ENCODE peak calls at places on chromosomes 5 and 9, in seven cellular contexts. One of them, this sample, is unnamed.

GRCh38 chr5:151707566-151707965 is 20.9 kb upstream of the SPARC start:
- DNase-seq in left lung: no peak
- DNase-seq in fibroblast of lung: peak; percentile 19
- DNase-seq in endodermal cell: no peak
- DNase-seq in kidney: no peak
- DNase-seq in uterus: no peak
- DNase-seq in left ventricle myocardium inferior: no peak
- DNase-seq in this sample: no peak

GRCh38 chr9:128098936-128099931 is 28.3 kb downstream of the PTGES2 start:
- DNase-seq in left lung: no peak
- DNase-seq in endodermal cell: no peak
- DNase-seq in kidney: peak; percentile 85
- DNase-seq in fibroblast of lung: peak; percentile 18
- DNase-seq in uterus: no peak
- DNase-seq in left ventricle myocardium inferior: no peak
- DNase-seq in this sample: peak; percentile 55

GRCh38 chr9:106019017-106019692 is 324.8 kb downstream of the TMEM38B start:
- DNase-seq in left ventricle myocardium inferior: no peak
- DNase-seq in endodermal cell: no peak
- DNase-seq in kidney: no peak
- DNase-seq in left lung: no peak
- DNase-seq in uterus: no peak
- DNase-seq in fibroblast of lung: no peak
- DNase-seq in this sample: no peak

GRCh38 chr9:127979333-127980055 is 1.3 kb downstream of the EEIG1 start:
- DNase-seq in left ventricle myocardium inferior: peak; percentile 57
- DNase-seq in endodermal cell: peak; percentile 83
- DNase-seq in kidney: peak; percentile 87
- DNase-seq in left lung: no peak
- DNase-seq in uterus: peak; percentile 61
- DNase-seq in fibroblast of lung: peak; percentile 49
- DNase-seq in this sample: peak; percentile 68

GRCh38 chr9:103183569-103184191 is 188.5 kb downstream of the CYLC2 start:
- DNase-seq in uterus: no peak
- DNase-seq in left ventricle myocardium inferior: no peak
- DNase-seq in fibroblast of lung: no peak
- DNase-seq in left lung: no peak
- DNase-seq in endodermal cell: no peak
- DNase-seq in kidney: no peak
- DNase-seq in this sample: no peak

GRCh38 chr5:162128117-162128516 is 60.5 kb downstream of the GABRG2 start:
- DNase-seq in left lung: no peak
- DNase-seq in fibroblast of lung: no peak
- DNase-seq in endodermal cell: peak; percentile 84
- DNase-seq in kidney: no peak
- DNase-seq in uterus: no peak
- DNase-seq in left ventricle myocardium inferior: no peak
- DNase-seq in this sample: no peak

GRCh38 chr9:111895996-111896941 is at the start of gene UGCG:
- DNase-seq in left ventricle myocardium inferior: peak; percentile 90
- DNase-seq in uterus: peak; percentile 82
- DNase-seq in left lung: peak; percentile 92
- DNase-seq in kidney: peak; percentile 97
- DNase-seq in endodermal cell: peak; percentile 94
- DNase-seq in fibroblast of lung: peak; percentile 87
- DNase-seq in this sample: peak; percentile 91

GRCh38 chr5:96629774-96630173 is 32.4 kb upstream of the CAST start:
- DNase-seq in fibroblast of lung: peak; percentile 80
- DNase-seq in uterus: no peak
- DNase-seq in kidney: no peak
- DNase-seq in left lung: peak; percentile 44
- DNase-seq in left ventricle myocardium inferior: no peak
- DNase-seq in endodermal cell: no peak
- DNase-seq in this sample: no peak

GRCh38 chr5:76257897-76258296 is 145.2 kb upstream of the IQGAP2 start:
- DNase-seq in fibroblast of lung: no peak
- DNase-seq in left lung: no peak
- DNase-seq in uterus: no peak
- DNase-seq in left ventricle myocardium inferior: no peak
- DNase-seq in kidney: no peak
- DNase-seq in endodermal cell: no peak
- DNase-seq in this sample: no peak

GRCh38 chr9:134189475-134190231 is 25.3 kb upstream of the RNU6ATAC start:
- DNase-seq in endodermal cell: peak; percentile 49
- DNase-seq in kidney: peak; percentile 75
- DNase-seq in fibroblast of lung: no peak
- DNase-seq in left ventricle myocardium inferior: no peak
- DNase-seq in uterus: no peak
- DNase-seq in left lung: peak; percentile 24
- DNase-seq in this sample: no peak

GRCh38 chr9:69176446-69177135 is 2.5 kb downstream of the TJP2 start:
- DNase-seq in kidney: no peak
- DNase-seq in endodermal cell: no peak
- DNase-seq in fibroblast of lung: peak; percentile 38
- DNase-seq in uterus: no peak
- DNase-seq in left lung: no peak
- DNase-seq in left ventricle myocardium inferior: no peak
- DNase-seq in this sample: no peak
- H3K4me1 ChIP-seq in kidney: peaks cover 27% of the 10 kb centered on the region
- H3K4me1 ChIP-seq in endodermal cell: peaks cover 13% of the 10 kb centered on the region
- H3K4me1 ChIP-seq in fibroblast of lung: peaks cover 16% of the 10 kb centered on the region
- H3K4me1 ChIP-seq in uterus: peaks cover 6% of the 10 kb centered on the region
- H3K4me1 ChIP-seq in left lung: peaks cover 89% of the 10 kb centered on the region
- H3K4me1 ChIP-seq in left ventricle myocardium inferior: peaks cover 96% of the 10 kb centered on the region
- H3K4me1 ChIP-seq in this sample: peaks cover 8% of the 10 kb centered on the region

GRCh38 chr9:78505546-78505945 is 208.6 kb downstream of the PSAT1 start:
- DNase-seq in endodermal cell: no peak
- DNase-seq in left lung: no peak
- DNase-seq in kidney: no peak
- DNase-seq in uterus: no peak
- DNase-seq in left ventricle myocardium inferior: no peak
- DNase-seq in fibroblast of lung: no peak
- DNase-seq in this sample: no peak
- TF ChIP-seq CTCF in endodermal cell: no peak
- TF ChIP-seq CTCF in left lung: no peak
- TF ChIP-seq CTCF in kidney: no peak
- TF ChIP-seq CTCF in uterus: no peak
- TF ChIP-seq CTCF in left ventricle myocardium inferior: no peak
- TF ChIP-seq CTCF in fibroblast of lung: no peak
- TF ChIP-seq CTCF in this sample: no peak

GRCh38 chr9:136239963-136240330 is 5.7 kb downstream of the QSOX2 start:
- DNase-seq in fibroblast of lung: no peak
- DNase-seq in left lung: no peak
- DNase-seq in endodermal cell: no peak
- DNase-seq in left ventricle myocardium inferior: no peak
- DNase-seq in kidney: no peak
- DNase-seq in uterus: no peak
- DNase-seq in this sample: no peak

GRCh38 chr9:136242908-136243525 is 2.6 kb downstream of the QSOX2 start:
- DNase-seq in left ventricle myocardium inferior: no peak
- DNase-seq in fibroblast of lung: peak; percentile 10
- DNase-seq in left lung: no peak
- DNase-seq in kidney: no peak
- DNase-seq in uterus: no peak
- DNase-seq in endodermal cell: no peak
- DNase-seq in this sample: no peak

GRCh38 chr9:136240941-136241340 is 4.7 kb downstream of the QSOX2 start:
- DNase-seq in kidney: no peak
- DNase-seq in left ventricle myocardium inferior: no peak
- DNase-seq in endodermal cell: no peak
- DNase-seq in left lung: no peak
- DNase-seq in uterus: no peak
- DNase-seq in fibroblast of lung: no peak
- DNase-seq in this sample: no peak

GRCh38 chr9:136242248-136242647 is 3.4 kb downstream of the QSOX2 start:
- DNase-seq in fibroblast of lung: no peak
- DNase-seq in left lung: no peak
- DNase-seq in left ventricle myocardium inferior: no peak
- DNase-seq in kidney: no peak
- DNase-seq in endodermal cell: no peak
- DNase-seq in uterus: no peak
- DNase-seq in this sample: no peak

DNA sequence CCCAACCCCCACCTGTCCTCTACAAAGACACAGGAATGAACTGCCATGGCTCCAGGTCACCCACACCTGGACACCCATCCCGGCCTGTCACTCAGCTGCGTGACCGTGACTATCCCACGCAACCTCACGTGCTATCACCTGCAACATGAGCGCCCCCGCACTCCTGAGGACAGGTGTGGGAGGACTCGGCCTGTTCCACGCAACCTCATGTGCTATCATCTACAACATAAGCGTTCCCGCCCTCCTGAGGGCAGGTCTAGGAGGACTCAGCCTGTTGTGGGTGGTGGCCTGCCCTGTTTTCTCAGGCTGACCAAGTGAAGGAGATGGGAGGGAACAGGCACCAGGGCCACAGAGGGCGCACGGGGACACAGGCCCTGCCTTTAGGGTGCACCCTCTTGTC is 4.1 kb downstream of the QSOX2 start:
- DNase-seq in fibroblast of lung: no peak
- DNase-seq in kidney: no peak
- DNase-seq in uterus: no peak
- DNase-seq in endodermal cell: no peak
- DNase-seq in left ventricle myocardium inferior: no peak
- DNase-seq in left lung: no peak
- DNase-seq in this sample: no peak
- H3K4me1 ChIP-seq in fibroblast of lung: peaks cover 4% of the 10 kb centered on the region
- H3K4me1 ChIP-seq in kidney: peaks cover 12% of the 10 kb centered on the region
- H3K4me1 ChIP-seq in uterus: peaks cover 11% of the 10 kb centered on the region
- H3K4me1 ChIP-seq in endodermal cell: peaks cover 7% of the 10 kb centered on the region
- H3K4me1 ChIP-seq in left ventricle myocardium inferior: peaks cover 81% of the 10 kb centered on the region
- H3K4me1 ChIP-seq in left lung: peaks cover 26% of the 10 kb centered on the region
- H3K4me1 ChIP-seq in this sample: peaks cover 20% of the 10 kb centered on the region

GRCh38 chr5:135058326-135058725 is 24.3 kb upstream of the PITX1 start:
- DNase-seq in left ventricle myocardium inferior: no peak
- DNase-seq in left lung: no peak
- DNase-seq in fibroblast of lung: no peak
- DNase-seq in kidney: peak; percentile 32
- DNase-seq in uterus: no peak
- DNase-seq in endodermal cell: no peak
- DNase-seq in this sample: no peak

GRCh38 chr5:135059000-135059923 is 25.2 kb upstream of the PITX1 start:
- DNase-seq in left lung: no peak
- DNase-seq in fibroblast of lung: no peak
- DNase-seq in uterus: no peak
- DNase-seq in left ventricle myocardium inferior: no peak
- DNase-seq in endodermal cell: no peak
- DNase-seq in kidney: peak; percentile 21
- DNase-seq in this sample: no peak

GRCh38 chr5:135062216-135063055 is 28.4 kb upstream of the PITX1 start:
- DNase-seq in endodermal cell: no peak
- DNase-seq in left lung: no peak
- DNase-seq in uterus: no peak
- DNase-seq in fibroblast of lung: no peak
- DNase-seq in left ventricle myocardium inferior: no peak
- DNase-seq in kidney: peak; percentile 66
- DNase-seq in this sample: no peak

GRCh38 chr5:135061001-135061400 is 27.0 kb upstream of the PITX1 start:
- DNase-seq in kidney: peak; percentile 52
- DNase-seq in fibroblast of lung: no peak
- DNase-seq in uterus: no peak
- DNase-seq in left ventricle myocardium inferior: no peak
- DNase-seq in endodermal cell: no peak
- DNase-seq in left lung: no peak
- DNase-seq in this sample: no peak

GRCh38 chr5:135060021-135060420 is 26.0 kb upstream of the PITX1 start:
- DNase-seq in kidney: peak; percentile 53
- DNase-seq in left lung: no peak
- DNase-seq in fibroblast of lung: no peak
- DNase-seq in endodermal cell: no peak
- DNase-seq in uterus: no peak
- DNase-seq in left ventricle myocardium inferior: no peak
- DNase-seq in this sample: no peak
- TF ChIP-seq CTCF in kidney: no peak
- TF ChIP-seq CTCF in left lung: no peak
- TF ChIP-seq CTCF in fibroblast of lung: no peak
- TF ChIP-seq CTCF in endodermal cell: no peak
- TF ChIP-seq CTCF in uterus: no peak
- TF ChIP-seq CTCF in left ventricle myocardium inferior: no peak
- TF ChIP-seq CTCF in this sample: no peak

GRCh38 chr5:173916233-173916632 is 28.1 kb downstream of the CPEB4 start:
- DNase-seq in endodermal cell: no peak
- DNase-seq in uterus: no peak
- DNase-seq in fibroblast of lung: no peak
- DNase-seq in left lung: no peak
- DNase-seq in left ventricle myocardium inferior: no peak
- DNase-seq in kidney: no peak
- DNase-seq in this sample: no peak

GRCh38 chr5:173910215-173910614 is 22.1 kb downstream of the CPEB4 start:
- DNase-seq in endodermal cell: no peak
- DNase-seq in left ventricle myocardium inferior: no peak
- DNase-seq in kidney: no peak
- DNase-seq in fibroblast of lung: no peak
- DNase-seq in uterus: no peak
- DNase-seq in left lung: no peak
- DNase-seq in this sample: no peak

GRCh38 chr5:173915310-173916005 is 27.3 kb downstream of the CPEB4 start:
- DNase-seq in kidney: no peak
- DNase-seq in fibroblast of lung: no peak
- DNase-seq in endodermal cell: no peak
- DNase-seq in left lung: no peak
- DNase-seq in left ventricle myocardium inferior: no peak
- DNase-seq in uterus: no peak
- DNase-seq in this sample: no peak

GRCh38 chr5:173911623-173912022 is 23.5 kb downstream of the CPEB4 start:
- DNase-seq in left lung: no peak
- DNase-seq in endodermal cell: no peak
- DNase-seq in left ventricle myocardium inferior: no peak
- DNase-seq in kidney: no peak
- DNase-seq in uterus: no peak
- DNase-seq in fibroblast of lung: no peak
- DNase-seq in this sample: no peak

GRCh38 chr5:173913686-173914321 is 25.7 kb downstream of the CPEB4 start:
- DNase-seq in kidney: no peak
- DNase-seq in endodermal cell: no peak
- DNase-seq in fibroblast of lung: no peak
- DNase-seq in left lung: no peak
- DNase-seq in left ventricle myocardium inferior: no peak
- DNase-seq in uterus: no peak
- DNase-seq in this sample: no peak
- H3K4me1 ChIP-seq in kidney: peaks cover 31% of the 10 kb centered on the region
- H3K4me1 ChIP-seq in endodermal cell: no peaks in the 10 kb centered on the region
- H3K4me1 ChIP-seq in fibroblast of lung: no peaks in the 10 kb centered on the region
- H3K4me1 ChIP-seq in left lung: peaks cover 71% of the 10 kb centered on the region
- H3K4me1 ChIP-seq in left ventricle myocardium inferior: peaks cover 98% of the 10 kb centered on the region
- H3K4me1 ChIP-seq in uterus: no peaks in the 10 kb centered on the region
- H3K4me1 ChIP-seq in this sample: peaks cover 3% of the 10 kb centered on the region